ENCODE peak calls at places on chromosomes 1 and 21, in six cellular contexts. A is lung, R is adipocyte, X is right atrium auricular region, L is endothelial cell of umbilical vein, W is lower lobe of right lung. G is an unnamed sample. For H3K9me3, the result is how much of the 10 kb centered on the place peaks cover.

GRCh38 chr1:114427612-114428011 is 83.4 kb downstream of the TRIM33 start:
- DNase-seq in L (no peak), A (no peak), X (no peak), W (no peak), R (no peak), G (no peak)

GRCh38 chr1:202807926-202808757 is at the start of gene KDM5B:
- DNase-seq in R (peak), A (peak), L (peak), W (peak), X (peak), G (peak)

GRCh38 chr1:77978293-77978968 is 441 bp downstream of the FUBP1 start:
- DNase-seq in X (peak), L (peak), W (no peak), A (peak), R (peak), G (peak)

GRCh38 chr1:58422436-58422835 is 124.1 kb downstream of the OMA1 start:
- DNase-seq in W (no peak), L (no peak), X (no peak), A (no peak), R (no peak), G (no peak)

GRCh38 chr1:16076871-16077250 is 3.4 kb upstream of the FAM131C start:
- DNase-seq in W (no peak), A (no peak), X (no peak), L (no peak), R (peak), G (peak)

GRCh38 chr21:43347864-43348766 is 78.8 kb downstream of the SIK1 start:
- DNase-seq in W (no peak), A (no peak), R (no peak), X (no peak), L (no peak), G (no peak)

GRCh38 chr1:202143768-202144509 is 598 bp downstream of the ARL8A start:
- DNase-seq in X (no peak), A (peak), R (peak), L (peak), W (peak), G (no peak)

GRCh38 chr1:172948457-172948856 is 102.3 kb downstream of the TNFSF18 start:
- DNase-seq in L (peak), R (peak), A (no peak), W (no peak), X (no peak), G (peak)

GRCh38 chr1:71658295-71658694 is 577.5 kb upstream of the ZRANB2 start:
- DNase-seq in R (no peak), A (no peak), W (no peak), X (no peak), L (no peak), G (peak)

GRCh38 chr1:163068716-163069115 is 445 bp upstream of the RGS4 start:
- DNase-seq in W (no peak), X (no peak), L (no peak), R (no peak), A (no peak), G (peak)

GRCh38 chr1:65469126-65469888 is 48.8 kb downstream of the LEPR start:
- DNase-seq in W (no peak), A (no peak), L (peak), X (no peak), R (peak), G (peak)

GRCh38 chr1:70706381-70707173 is 295.5 kb downstream of the CTH start:
- DNase-seq in A (no peak), X (no peak), W (no peak), L (no peak), R (peak), G (no peak)

GRCh38 chr1:206572835-206573771 is 39.2 kb downstream of the EIF2D start:
- DNase-seq in A (no peak), X (no peak), W (no peak), L (no peak), R (no peak), G (no peak)

GRCh38 chr1:16075337-16076002 is 2.0 kb upstream of the FAM131C start:
- DNase-seq in W (no peak), L (no peak), X (no peak), A (no peak), R (peak), G (peak)

GRCh38 chr1:175204285-175204684 is 11.7 kb upstream of the KIAA0040 start:
- DNase-seq in A (no peak), L (no peak), R (no peak), X (no peak), W (no peak), G (no peak)

GRCh38 chr21:20720623-20721022 is 277.6 kb upstream of the NCAM2 start:
- DNase-seq in A (no peak), W (no peak), X (no peak), L (no peak), R (no peak), G (peak)

GRCh38 chr1:119449964-119450363 is 35.0 kb downstream of the HSD3B2 start:
- DNase-seq in L (no peak), W (no peak), X (no peak), A (no peak), R (no peak), G (no peak)

GRCh38 chr1:2956571-2956970 is 64.7 kb upstream of the ACTRT2 start:
- DNase-seq in X (no peak), L (no peak), W (no peak), R (no peak), A (no peak), G (no peak)
- H3K9me3 ChIP-seq in X (under half), L (under half), W (under half), R (half or more), A (under half), G (under half)

DNA sequence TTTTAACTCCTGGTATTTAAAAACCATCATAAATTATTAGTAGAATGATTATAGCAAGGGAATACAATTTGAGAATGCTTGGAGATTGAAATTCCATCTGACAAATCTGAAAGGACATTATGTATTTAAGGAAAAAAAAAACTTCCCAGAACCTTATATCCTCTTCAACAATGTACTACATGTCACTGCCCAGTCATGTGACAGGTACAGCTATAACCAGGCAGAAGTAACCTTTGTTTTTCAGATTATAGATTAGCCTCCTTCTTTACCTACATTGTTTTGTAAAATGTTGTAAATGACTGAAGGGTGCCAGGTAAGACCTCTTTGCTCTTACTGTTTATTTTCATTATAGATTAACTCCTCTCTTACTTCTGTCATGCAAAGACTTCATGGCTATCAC is 96.9 kb downstream of the KCNJ6 start:
- DNase-seq in A (no peak), R (no peak), X (no peak), L (no peak), W (no peak), G (no peak)
- H3K9me3 ChIP-seq in A (under half), R (under half), X (under half), L (under half), W (under half), G (under half)

GRCh38 chr1:19552291-19553010 is 67.1 kb upstream of the CAPZB start:
- DNase-seq in A (no peak), W (no peak), X (no peak), L (no peak), R (no peak), G (no peak)

DNA sequence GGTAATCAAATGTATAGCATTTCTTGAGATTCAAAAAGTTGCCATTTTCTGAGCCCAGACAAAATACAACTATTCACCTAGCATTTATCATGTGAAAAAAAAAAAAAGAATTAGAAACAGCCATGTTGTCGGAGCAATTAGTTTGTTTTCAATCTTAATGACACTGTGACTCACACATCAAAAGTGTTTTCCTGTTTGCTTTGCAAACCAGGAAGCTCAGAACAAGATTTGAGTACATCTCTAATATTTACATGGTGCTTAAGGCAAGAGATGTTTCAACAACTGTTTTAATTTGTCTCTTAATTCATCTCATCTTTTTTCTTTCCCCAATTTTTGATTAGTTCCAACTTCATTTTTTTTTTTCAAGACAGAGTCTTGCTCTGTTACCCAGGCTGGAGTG is 62.5 kb upstream of the CAPZB start:
- DNase-seq in R (no peak), X (no peak), L (no peak), A (no peak), W (no peak), G (no peak)
- H3K9me3 ChIP-seq in R (under half), X (under half), L (under half), A (under half), W (under half), G (under half)

GRCh38 chr1:48190893-48191292 is 31.6 kb upstream of the SLC5A9 start:
- DNase-seq in A (no peak), L (no peak), W (no peak), X (no peak), R (no peak), G (no peak)

GRCh38 chr1:48182441-48182840 is 40.1 kb upstream of the SLC5A9 start:
- DNase-seq in W (no peak), X (no peak), L (no peak), R (no peak), A (no peak), G (no peak)

GRCh38 chr1:48187969-48188563 is 34.5 kb upstream of the SLC5A9 start:
- DNase-seq in X (no peak), R (no peak), L (no peak), A (no peak), W (no peak), G (no peak)
- H3K9me3 ChIP-seq in X (under half), R (under half), L (under half), A (under half), W (under half), G (under half)

DNA sequence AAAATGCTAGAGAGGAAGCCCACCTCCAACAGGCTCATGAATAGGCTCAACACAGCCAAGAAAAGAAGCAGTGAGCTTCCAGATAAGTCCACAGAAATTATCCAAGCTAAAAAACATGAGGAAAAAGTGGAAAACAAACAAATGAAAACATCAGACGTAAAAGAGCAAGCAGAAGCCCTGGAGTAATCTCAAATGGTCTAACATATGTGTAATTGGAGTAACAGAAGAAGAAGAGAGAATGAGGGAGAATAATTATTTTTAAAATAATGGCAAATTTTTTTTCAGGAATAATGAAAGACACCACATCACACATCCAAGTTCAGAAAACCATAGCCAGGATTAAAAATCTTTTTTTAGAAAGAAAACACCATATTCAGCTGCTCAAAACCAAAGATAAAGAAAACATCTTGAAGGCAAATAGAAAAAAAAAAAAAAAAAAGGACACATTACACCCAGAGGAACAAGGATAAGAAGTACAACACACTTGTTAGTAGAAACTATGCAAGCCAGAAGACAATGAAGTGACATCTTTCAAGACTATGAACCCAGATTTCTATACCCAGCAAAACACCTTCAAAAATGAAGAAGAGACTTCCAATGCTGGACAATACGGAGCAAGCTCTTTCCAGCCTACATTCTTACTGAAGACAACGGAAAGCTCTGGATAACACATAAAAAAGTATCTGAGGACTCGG is 10.6 kb upstream of the SUMO3 start:
- DNase-seq in R (no peak), L (no peak), A (no peak), X (no peak), W (no peak), G (no peak)
- H3K9me3 ChIP-seq in R (under half), L (under half), A (under half), X (under half), W (under half), G (under half)

GRCh38 chr1:83114136-83114834 is 884.6 kb downstream of the TTLL7 start:
- DNase-seq in W (no peak), R (no peak), X (no peak), A (no peak), L (no peak), G (no peak)

GRCh38 chr1:83113686-83114085 is 885.2 kb downstream of the TTLL7 start:
- DNase-seq in R (no peak), W (no peak), L (no peak), X (no peak), A (no peak), G (no peak)

GRCh38 chr1:83112248-83112885 is 886.6 kb downstream of the TTLL7 start:
- DNase-seq in L (no peak), A (no peak), R (no peak), W (no peak), X (no peak), G (no peak)

GRCh38 chr1:83109692-83110091 is 889.2 kb downstream of the TTLL7 start:
- DNase-seq in W (no peak), X (no peak), L (no peak), A (no peak), R (no peak), G (no peak)

DNA sequence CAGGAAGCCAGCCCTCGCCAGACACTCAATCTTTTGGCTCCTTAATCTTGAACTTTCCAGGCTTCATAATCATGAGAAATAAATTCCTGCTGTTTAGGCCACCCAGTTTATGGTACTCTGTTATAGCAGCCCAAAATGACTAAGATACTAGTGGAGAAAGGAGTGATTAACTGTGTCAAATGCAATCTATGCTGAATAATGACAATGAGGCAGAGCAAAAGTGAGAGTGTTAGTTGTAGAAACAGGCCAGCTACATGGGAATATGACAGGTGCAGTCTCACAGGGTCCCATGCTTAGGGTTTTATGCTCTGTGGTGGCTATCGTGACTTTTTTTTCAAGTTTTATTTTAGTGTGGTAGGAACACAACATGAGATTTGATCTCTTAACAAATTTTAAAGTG is 888.8 kb downstream of the TTLL7 start:
- DNase-seq in A (no peak), L (no peak), X (no peak), R (no peak), W (no peak), G (no peak)
- H3K9me3 ChIP-seq in A (under half), L (under half), X (under half), R (under half), W (under half), G (under half)

GRCh38 chr21:28068455-28069358 is 924.0 kb downstream of the LTN1 start:
- DNase-seq in X (no peak), A (no peak), W (no peak), L (no peak), R (no peak), G (no peak)
- H3K9me3 ChIP-seq in X (under half), A (under half), W (under half), L (under half), R (under half), G (under half)

DNA sequence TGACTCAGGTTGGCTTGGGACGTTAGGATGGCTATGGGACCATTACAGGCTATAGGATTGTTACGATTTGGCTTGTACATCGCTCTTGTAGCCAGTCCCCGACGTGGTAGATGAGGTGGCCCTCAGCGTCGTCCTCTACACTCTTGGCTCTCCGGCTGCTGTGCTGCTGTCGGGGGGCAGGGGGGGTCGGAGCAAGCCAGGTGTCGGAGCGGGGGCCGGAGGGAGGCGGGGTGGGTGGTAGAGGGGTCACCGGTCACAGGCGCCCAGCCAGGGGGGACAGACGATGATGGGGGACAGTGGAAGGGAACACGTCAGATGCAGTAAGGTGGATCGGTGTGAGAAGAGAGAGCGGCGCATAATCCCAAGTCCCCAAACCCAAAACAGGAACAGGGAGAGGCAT is 4.7 kb downstream of the CLK2 start:
- DNase-seq in W (no peak), L (no peak), R (no peak), X (no peak), A (no peak), G (no peak)
- H3K9me3 ChIP-seq in W (under half), L (under half), R (under half), X (under half), A (under half), G (under half)

G was measured in astrocyte.